ENCODE peak calls at places on chromosomes 2 and 18, in seven cellular contexts. One of them, this sample, is unnamed.

GRCh38 chr2:241760301-241760771 is 16.3 kb upstream of the GAL3ST2 start:
- DNase-seq in astrocyte of the spinal cord: no peak
- DNase-seq in mucosa of descending colon: no peak
- DNase-seq in fibroblast of villous mesenchyme: no peak
- DNase-seq in MM.1S: no peak
- DNase-seq in sigmoid colon: no peak
- DNase-seq in dorsolateral prefrontal cortex: no peak
- DNase-seq in this sample: no peak

GRCh38 chr2:10814142-10814541 is 1.6 kb upstream of the PDIA6 start:
- DNase-seq in sigmoid colon: peak; percentile 48
- DNase-seq in mucosa of descending colon: no peak
- DNase-seq in MM.1S: no peak
- DNase-seq in dorsolateral prefrontal cortex: no peak
- DNase-seq in astrocyte of the spinal cord: no peak
- DNase-seq in fibroblast of villous mesenchyme: no peak
- DNase-seq in this sample: no peak

GRCh38 chr2:5690718-5691658 is 1.2 kb upstream of the SOX11 start:
- DNase-seq in fibroblast of villous mesenchyme: no peak
- DNase-seq in dorsolateral prefrontal cortex: no peak
- DNase-seq in mucosa of descending colon: no peak
- DNase-seq in MM.1S: no peak
- DNase-seq in astrocyte of the spinal cord: peak; percentile 78
- DNase-seq in sigmoid colon: no peak
- DNase-seq in this sample: no peak

GRCh38 chr2:45532171-45532570 is 78.9 kb downstream of the SRBD1 start:
- DNase-seq in mucosa of descending colon: no peak
- DNase-seq in sigmoid colon: no peak
- DNase-seq in astrocyte of the spinal cord: no peak
- DNase-seq in fibroblast of villous mesenchyme: no peak
- DNase-seq in dorsolateral prefrontal cortex: no peak
- DNase-seq in MM.1S: no peak
- DNase-seq in this sample: no peak

GRCh38 chr2:98382086-98382485 is 35.8 kb downstream of the CNGA3 start:
- DNase-seq in sigmoid colon: no peak
- DNase-seq in MM.1S: no peak
- DNase-seq in dorsolateral prefrontal cortex: no peak
- DNase-seq in astrocyte of the spinal cord: no peak
- DNase-seq in fibroblast of villous mesenchyme: no peak
- DNase-seq in mucosa of descending colon: no peak
- DNase-seq in this sample: no peak

GRCh38 chr2:149872041-149872440 is 284.5 kb upstream of the MMADHC start:
- DNase-seq in MM.1S: no peak
- DNase-seq in dorsolateral prefrontal cortex: no peak
- DNase-seq in mucosa of descending colon: no peak
- DNase-seq in astrocyte of the spinal cord: no peak
- DNase-seq in fibroblast of villous mesenchyme: no peak
- DNase-seq in sigmoid colon: no peak
- DNase-seq in this sample: no peak

GRCh38 chr2:27407798-27408491 is 1.4 kb downstream of the PPM1G start:
- DNase-seq in astrocyte of the spinal cord: peak; percentile 54
- DNase-seq in dorsolateral prefrontal cortex: no peak
- DNase-seq in MM.1S: no peak
- DNase-seq in sigmoid colon: no peak
- DNase-seq in fibroblast of villous mesenchyme: peak; percentile 62
- DNase-seq in mucosa of descending colon: no peak
- DNase-seq in this sample: no peak

GRCh38 chr2:20232837-20233207 is 7.9 kb upstream of the SDC1 start:
- DNase-seq in astrocyte of the spinal cord: no peak
- DNase-seq in MM.1S: no peak
- DNase-seq in fibroblast of villous mesenchyme: no peak
- DNase-seq in sigmoid colon: no peak
- DNase-seq in mucosa of descending colon: peak; percentile 32
- DNase-seq in dorsolateral prefrontal cortex: no peak
- DNase-seq in this sample: no peak

GRCh38 chr2:97673187-97673914 is 3.8 kb downstream of the C2orf92 start:
- DNase-seq in astrocyte of the spinal cord: no peak
- DNase-seq in MM.1S: no peak
- DNase-seq in dorsolateral prefrontal cortex: no peak
- DNase-seq in sigmoid colon: no peak
- DNase-seq in fibroblast of villous mesenchyme: no peak
- DNase-seq in mucosa of descending colon: no peak
- DNase-seq in this sample: no peak

GRCh38 chr2:188978291-188979081 is 4.3 kb downstream of the COL3A1 start:
- DNase-seq in astrocyte of the spinal cord: peak; percentile 89
- DNase-seq in fibroblast of villous mesenchyme: peak; percentile 86
- DNase-seq in sigmoid colon: no peak
- DNase-seq in MM.1S: peak; percentile 49
- DNase-seq in dorsolateral prefrontal cortex: no peak
- DNase-seq in mucosa of descending colon: no peak
- DNase-seq in this sample: no peak

GRCh38 chr2:215436705-215437570 is 1.1 kb upstream of the FN1 start:
- DNase-seq in MM.1S: peak; percentile 26
- DNase-seq in dorsolateral prefrontal cortex: no peak
- DNase-seq in sigmoid colon: no peak
- DNase-seq in fibroblast of villous mesenchyme: peak; percentile 52
- DNase-seq in mucosa of descending colon: no peak
- DNase-seq in astrocyte of the spinal cord: peak; percentile 63
- DNase-seq in this sample: no peak

GRCh38 chr2:64563436-64563938 is 39.4 kb downstream of the AFTPH start:
- DNase-seq in MM.1S: no peak
- DNase-seq in fibroblast of villous mesenchyme: no peak
- DNase-seq in astrocyte of the spinal cord: no peak
- DNase-seq in sigmoid colon: no peak
- DNase-seq in mucosa of descending colon: no peak
- DNase-seq in dorsolateral prefrontal cortex: no peak
- DNase-seq in this sample: no peak

GRCh38 chr2:198928026-198928425 is 529.7 kb downstream of the SATB2 start:
- DNase-seq in astrocyte of the spinal cord: no peak
- DNase-seq in MM.1S: no peak
- DNase-seq in fibroblast of villous mesenchyme: no peak
- DNase-seq in sigmoid colon: no peak
- DNase-seq in mucosa of descending colon: peak; percentile 10
- DNase-seq in dorsolateral prefrontal cortex: peak; percentile 35
- DNase-seq in this sample: no peak

DNA sequence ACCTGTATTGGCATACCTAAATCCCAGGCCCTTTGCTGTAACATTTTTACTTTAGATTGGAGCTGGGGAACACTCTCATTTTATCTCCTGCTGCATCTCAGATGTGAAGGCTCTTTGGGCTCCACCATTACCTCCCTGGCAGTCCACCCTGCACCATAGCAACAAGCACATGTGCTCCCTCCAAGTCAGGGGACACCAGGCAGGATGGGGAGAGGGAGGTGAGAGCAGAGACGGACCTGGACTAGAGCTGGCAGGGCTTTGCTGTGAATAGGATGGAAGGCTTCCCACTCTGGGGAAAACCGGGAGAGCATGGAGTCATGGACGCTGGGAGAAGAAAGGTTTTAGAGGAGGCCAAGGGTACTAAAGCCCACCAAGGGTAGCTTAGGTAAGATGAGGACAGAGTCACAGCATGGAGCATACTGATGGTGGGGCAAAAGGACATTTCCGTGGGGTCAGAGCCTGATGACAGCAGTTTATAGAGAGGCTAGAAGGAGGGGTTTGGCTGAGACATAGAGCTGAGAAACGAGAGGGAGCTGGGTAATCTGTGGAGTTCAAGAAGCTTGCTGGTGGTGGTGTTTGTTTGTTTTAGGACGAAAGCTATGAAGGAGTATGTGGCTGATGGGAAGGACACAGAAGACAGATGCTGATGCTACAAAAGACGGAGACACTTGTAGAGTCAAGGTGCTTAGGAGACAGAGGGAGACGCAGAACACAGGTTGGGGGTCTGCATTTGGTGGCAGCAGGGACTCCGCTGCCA is 134.8 kb downstream of the COL6A3 start:
- DNase-seq in MM.1S: no peak
- DNase-seq in fibroblast of villous mesenchyme: no peak
- DNase-seq in sigmoid colon: peak; percentile 68
- DNase-seq in dorsolateral prefrontal cortex: no peak
- DNase-seq in mucosa of descending colon: no peak
- DNase-seq in astrocyte of the spinal cord: no peak
- DNase-seq in this sample: no peak
- H3K4me3 ChIP-seq in MM.1S: no peak overlapping the region
- H3K4me3 ChIP-seq in fibroblast of villous mesenchyme: no peak overlapping the region
- H3K4me3 ChIP-seq in sigmoid colon: no peak overlapping the region
- H3K4me3 ChIP-seq in dorsolateral prefrontal cortex: no peak overlapping the region
- H3K4me3 ChIP-seq in mucosa of descending colon: no peak overlapping the region
- H3K4me3 ChIP-seq in astrocyte of the spinal cord: no peak overlapping the region
- H3K4me3 ChIP-seq in this sample: no peak overlapping the region

DNA sequence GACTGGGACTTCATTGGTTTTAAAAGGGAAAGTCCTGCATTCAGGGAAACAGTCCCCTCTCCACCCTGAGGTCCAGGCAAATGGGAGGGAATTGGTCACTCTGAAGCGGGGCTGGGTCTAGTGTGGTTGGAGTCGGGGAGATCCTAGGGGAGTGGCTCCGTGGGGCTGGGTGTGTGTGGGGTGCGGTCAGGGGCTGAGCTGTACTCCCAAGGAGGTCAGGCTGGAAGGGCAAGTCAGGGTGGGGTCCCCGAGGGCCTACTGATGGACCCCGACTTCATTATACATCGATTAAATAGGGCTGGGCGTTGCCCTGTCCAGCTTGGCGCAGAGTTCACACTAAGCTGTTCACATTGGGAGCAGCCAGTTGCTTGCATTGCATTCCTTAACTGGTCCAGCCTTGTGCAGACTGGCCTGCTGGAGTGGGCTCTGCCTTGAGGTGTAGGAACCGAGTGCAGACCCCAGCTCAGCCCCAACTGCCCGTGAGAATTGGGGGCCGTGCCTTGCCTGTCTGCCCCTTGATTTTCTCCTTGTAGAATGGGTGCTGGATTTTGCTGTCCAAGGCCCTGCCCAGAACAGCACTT is 131.2 kb downstream of the ASB1 start:
- DNase-seq in dorsolateral prefrontal cortex: no peak
- DNase-seq in fibroblast of villous mesenchyme: no peak
- DNase-seq in mucosa of descending colon: no peak
- DNase-seq in MM.1S: no peak
- DNase-seq in astrocyte of the spinal cord: no peak
- DNase-seq in sigmoid colon: no peak
- DNase-seq in this sample: no peak
- TF ChIP-seq CTCF in dorsolateral prefrontal cortex: no peak
- TF ChIP-seq CTCF in fibroblast of villous mesenchyme: no peak
- TF ChIP-seq CTCF in mucosa of descending colon: no peak
- TF ChIP-seq CTCF in MM.1S: no peak
- TF ChIP-seq CTCF in astrocyte of the spinal cord: no peak
- TF ChIP-seq CTCF in sigmoid colon: no peak
- TF ChIP-seq CTCF in this sample: no peak

DNA sequence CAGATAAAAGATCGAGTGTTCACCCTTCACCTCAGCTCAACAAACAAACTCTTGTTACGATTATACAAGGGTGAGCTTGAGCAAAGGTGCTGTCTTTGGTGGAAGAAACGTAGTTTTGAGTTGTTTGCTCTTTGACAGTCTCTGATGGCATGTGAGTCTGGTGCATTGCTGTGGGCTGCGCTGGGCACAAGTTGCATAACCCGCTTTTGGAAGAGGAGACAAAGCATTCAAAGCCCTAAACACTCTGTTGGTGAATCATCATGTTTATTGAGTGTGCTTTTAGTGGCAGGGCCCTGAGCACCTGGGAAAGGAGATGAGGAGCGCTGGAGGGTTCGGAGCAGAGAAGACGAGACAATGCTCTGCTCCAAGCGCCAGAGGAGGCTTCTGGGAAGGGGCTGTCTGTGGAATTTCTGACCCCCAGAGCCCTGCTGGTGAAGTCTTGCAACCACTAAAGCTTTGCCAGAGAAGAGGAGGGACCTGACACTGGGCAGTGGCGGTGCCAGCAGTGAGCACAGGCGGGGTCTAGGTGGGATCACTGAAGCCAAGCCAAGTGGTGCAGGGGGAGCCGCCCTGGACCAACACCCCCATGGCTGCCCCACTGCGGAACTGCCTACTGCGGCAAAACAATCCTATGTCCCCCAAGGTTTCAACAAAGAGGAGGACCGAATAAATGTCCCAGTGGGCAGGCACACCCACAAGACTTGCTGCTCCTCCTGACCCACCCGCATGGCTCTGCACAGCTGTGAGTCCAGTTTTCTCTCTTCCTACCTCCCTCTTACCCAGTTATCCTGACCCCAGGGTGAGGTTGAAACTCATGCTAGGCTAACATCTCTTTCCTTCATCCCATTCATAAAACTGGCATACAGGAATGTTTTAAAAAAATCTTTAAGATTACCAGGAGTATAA is 64.0 kb downstream of the TNFRSF11A start:
- DNase-seq in dorsolateral prefrontal cortex: no peak
- DNase-seq in fibroblast of villous mesenchyme: peak; percentile 13
- DNase-seq in sigmoid colon: no peak
- DNase-seq in astrocyte of the spinal cord: no peak
- DNase-seq in mucosa of descending colon: no peak
- DNase-seq in MM.1S: no peak
- DNase-seq in this sample: no peak
- H3K4me3 ChIP-seq in dorsolateral prefrontal cortex: no peak overlapping the region
- H3K4me3 ChIP-seq in fibroblast of villous mesenchyme: no peak overlapping the region
- H3K4me3 ChIP-seq in sigmoid colon: no peak overlapping the region
- H3K4me3 ChIP-seq in astrocyte of the spinal cord: no peak overlapping the region
- H3K4me3 ChIP-seq in mucosa of descending colon: no peak overlapping the region
- H3K4me3 ChIP-seq in MM.1S: no peak overlapping the region
- H3K4me3 ChIP-seq in this sample: no peak overlapping the region

GRCh38 chr2:234818937-234819336 is 132.9 kb upstream of the SH3BP4 start:
- DNase-seq in MM.1S: no peak
- DNase-seq in fibroblast of villous mesenchyme: no peak
- DNase-seq in sigmoid colon: no peak
- DNase-seq in dorsolateral prefrontal cortex: no peak
- DNase-seq in astrocyte of the spinal cord: no peak
- DNase-seq in mucosa of descending colon: no peak
- DNase-seq in this sample: no peak
- TF ChIP-seq CTCF in MM.1S: no peak
- TF ChIP-seq CTCF in fibroblast of villous mesenchyme: peak; percentile 22
- TF ChIP-seq CTCF in sigmoid colon: no peak
- TF ChIP-seq CTCF in dorsolateral prefrontal cortex: no peak
- TF ChIP-seq CTCF in astrocyte of the spinal cord: peak; percentile 21
- TF ChIP-seq CTCF in mucosa of descending colon: no peak
- TF ChIP-seq CTCF in this sample: no peak

GRCh38 chr2:24491626-24492282 is 700 bp downstream of the NCOA1 start:
- DNase-seq in astrocyte of the spinal cord: peak; percentile 20
- DNase-seq in sigmoid colon: peak; percentile 79
- DNase-seq in dorsolateral prefrontal cortex: peak; percentile 47
- DNase-seq in fibroblast of villous mesenchyme: peak; percentile 25
- DNase-seq in mucosa of descending colon: peak; percentile 77
- DNase-seq in MM.1S: peak; percentile 47
- DNase-seq in this sample: peak; percentile 64

GRCh38 chr2:24489942-24490673 is 946 bp upstream of the NCOA1 start:
- DNase-seq in astrocyte of the spinal cord: peak; percentile 40
- DNase-seq in fibroblast of villous mesenchyme: peak; percentile 32
- DNase-seq in sigmoid colon: peak; percentile 67
- DNase-seq in dorsolateral prefrontal cortex: no peak
- DNase-seq in MM.1S: peak; percentile 10
- DNase-seq in mucosa of descending colon: no peak
- DNase-seq in this sample: peak; percentile 23

GRCh38 chr2:24489465-24489864 is 1.6 kb upstream of the NCOA1 start:
- DNase-seq in fibroblast of villous mesenchyme: no peak
- DNase-seq in MM.1S: no peak
- DNase-seq in mucosa of descending colon: no peak
- DNase-seq in astrocyte of the spinal cord: no peak
- DNase-seq in sigmoid colon: no peak
- DNase-seq in dorsolateral prefrontal cortex: no peak
- DNase-seq in this sample: no peak

GRCh38 chr2:24492283-24493272 is 1.5 kb downstream of the NCOA1 start:
- DNase-seq in fibroblast of villous mesenchyme: peak; percentile 53
- DNase-seq in mucosa of descending colon: no peak
- DNase-seq in dorsolateral prefrontal cortex: no peak
- DNase-seq in astrocyte of the spinal cord: no peak
- DNase-seq in MM.1S: no peak
- DNase-seq in sigmoid colon: no peak
- DNase-seq in this sample: no peak

GRCh38 chr2:24490674-24491625 is at the start of gene NCOA1:
- DNase-seq in dorsolateral prefrontal cortex: peak; percentile 87
- DNase-seq in fibroblast of villous mesenchyme: peak; percentile 88
- DNase-seq in sigmoid colon: peak; percentile 95
- DNase-seq in mucosa of descending colon: peak; percentile 95
- DNase-seq in astrocyte of the spinal cord: peak; percentile 91
- DNase-seq in MM.1S: peak; percentile 92
- DNase-seq in this sample: peak; percentile 91
- H3K4me3 ChIP-seq in dorsolateral prefrontal cortex: peak within 1 kb of the TSS; percentile 75
- H3K4me3 ChIP-seq in fibroblast of villous mesenchyme: peak within 1 kb of the TSS; percentile 86
- H3K4me3 ChIP-seq in sigmoid colon: peak within 1 kb of the TSS; percentile 92
- H3K4me3 ChIP-seq in mucosa of descending colon: peak within 1 kb of the TSS; percentile 84
- H3K4me3 ChIP-seq in astrocyte of the spinal cord: peak within 1 kb of the TSS; percentile 77
- H3K4me3 ChIP-seq in MM.1S: peak within 1 kb of the TSS; percentile 81
- H3K4me3 ChIP-seq in this sample: peak within 1 kb of the TSS; percentile 92